ENCODE peak calls at places on chromosomes 7 and 10, in seven cellular contexts. M is brain microvascular endothelial cell; X is hepatocyte; K is CD8-positive, alpha-beta T cell; J is left ventricle myocardium inferior; O is suprapubic skin; Z is cardiac muscle cell. B is an unnamed sample. For H3K36me3 and H3K27me3, the result is how much of the 10 kb centered on the place peaks cover.

GRCh38 chr10:104139221-104139620 is 17.2 kb downstream of the SFR1 start:
- DNase-seq in J (no peak), Z (no peak), M (no peak), K (no peak), X (no peak), O (no peak), B (peak)

GRCh38 chr7:105705427-105705826 is 124.1 kb upstream of the EFCAB10 start:
- DNase-seq in J (no peak), M (no peak), K (no peak), O (no peak), X (no peak), Z (no peak), B (no peak)

GRCh38 chr7:155733582-155734444 is 78.5 kb downstream of the SHH start:
- DNase-seq in J (no peak), X (no peak), M (no peak), O (no peak), K (no peak), Z (no peak), B (no peak)

GRCh38 chr7:22429386-22429785 is 70.6 kb downstream of the STEAP1B start:
- DNase-seq in X (no peak), M (no peak), O (no peak), J (no peak), K (no peak), Z (no peak), B (no peak)

GRCh38 chr10:68561804-68562649 is 1.9 kb downstream of the TET1 start:
- DNase-seq in M (no peak), Z (peak), K (no peak), J (no peak), O (no peak), X (peak), B (peak)

GRCh38 chr7:16982640-16983103 is 100.9 kb upstream of the AGR3 start:
- DNase-seq in Z (peak), J (no peak), K (no peak), O (no peak), M (peak), X (peak), B (peak)

GRCh38 chr7:90877201-90877600 is 281.1 kb downstream of the CDK14 start:
- DNase-seq in X (no peak), M (no peak), O (no peak), J (no peak), Z (no peak), K (no peak), B (no peak)

GRCh38 chr7:53350241-53350640 is 314.8 kb downstream of the POM121L12 start:
- DNase-seq in M (no peak), K (no peak), X (peak), J (no peak), Z (peak), O (no peak), B (peak)

GRCh38 chr10:35940067-35940989 is 298.2 kb upstream of the FZD8 start:
- DNase-seq in X (peak), K (no peak), M (no peak), J (no peak), Z (no peak), O (no peak), B (no peak)

GRCh38 chr7:74655324-74655723 is 2.2 kb upstream of the GTF2I start:
- DNase-seq in O (no peak), J (no peak), M (no peak), Z (no peak), K (no peak), X (no peak), B (no peak)

GRCh38 chr10:74799840-74800239 is 26.6 kb upstream of the KAT6B start:
- DNase-seq in O (no peak), M (peak), J (no peak), X (no peak), K (no peak), Z (no peak), B (no peak)

GRCh38 chr7:120308171-120308570 is 35.2 kb downstream of the KCND2 start:
- DNase-seq in Z (no peak), J (no peak), M (no peak), O (no peak), X (peak), K (no peak), B (no peak)

GRCh38 chr7:84216477-84216876 is 21.9 kb upstream of the SEMA3A start:
- DNase-seq in Z (peak), M (no peak), K (no peak), X (no peak), O (no peak), J (no peak), B (no peak)

GRCh38 chr10:28997736-28998135 is 291.1 kb upstream of the LYZL1 start:
- DNase-seq in M (no peak), O (no peak), K (no peak), J (no peak), Z (no peak), X (peak), B (no peak)

GRCh38 chr10:89476676-89477075 is 58.7 kb downstream of the SLC16A12 start:
- DNase-seq in X (no peak), O (no peak), M (peak), Z (peak), K (no peak), J (no peak), B (no peak)

GRCh38 chr7:18175801-18176450 is 148.3 kb upstream of the PRPS1L1 start:
- DNase-seq in X (no peak), J (no peak), K (no peak), Z (no peak), M (no peak), O (no peak), B (no peak)

GRCh38 chr10:69492746-69493462 is 41.6 kb downstream of the TSPAN15 start:
- DNase-seq in X (no peak), Z (no peak), J (no peak), M (no peak), O (no peak), K (no peak), B (no peak)

GRCh38 chr10:108358912-108359311 is 1194.4 kb upstream of the SORCS1 start:
- DNase-seq in Z (no peak), M (peak), X (peak), O (no peak), J (no peak), K (no peak), B (no peak)

DNA sequence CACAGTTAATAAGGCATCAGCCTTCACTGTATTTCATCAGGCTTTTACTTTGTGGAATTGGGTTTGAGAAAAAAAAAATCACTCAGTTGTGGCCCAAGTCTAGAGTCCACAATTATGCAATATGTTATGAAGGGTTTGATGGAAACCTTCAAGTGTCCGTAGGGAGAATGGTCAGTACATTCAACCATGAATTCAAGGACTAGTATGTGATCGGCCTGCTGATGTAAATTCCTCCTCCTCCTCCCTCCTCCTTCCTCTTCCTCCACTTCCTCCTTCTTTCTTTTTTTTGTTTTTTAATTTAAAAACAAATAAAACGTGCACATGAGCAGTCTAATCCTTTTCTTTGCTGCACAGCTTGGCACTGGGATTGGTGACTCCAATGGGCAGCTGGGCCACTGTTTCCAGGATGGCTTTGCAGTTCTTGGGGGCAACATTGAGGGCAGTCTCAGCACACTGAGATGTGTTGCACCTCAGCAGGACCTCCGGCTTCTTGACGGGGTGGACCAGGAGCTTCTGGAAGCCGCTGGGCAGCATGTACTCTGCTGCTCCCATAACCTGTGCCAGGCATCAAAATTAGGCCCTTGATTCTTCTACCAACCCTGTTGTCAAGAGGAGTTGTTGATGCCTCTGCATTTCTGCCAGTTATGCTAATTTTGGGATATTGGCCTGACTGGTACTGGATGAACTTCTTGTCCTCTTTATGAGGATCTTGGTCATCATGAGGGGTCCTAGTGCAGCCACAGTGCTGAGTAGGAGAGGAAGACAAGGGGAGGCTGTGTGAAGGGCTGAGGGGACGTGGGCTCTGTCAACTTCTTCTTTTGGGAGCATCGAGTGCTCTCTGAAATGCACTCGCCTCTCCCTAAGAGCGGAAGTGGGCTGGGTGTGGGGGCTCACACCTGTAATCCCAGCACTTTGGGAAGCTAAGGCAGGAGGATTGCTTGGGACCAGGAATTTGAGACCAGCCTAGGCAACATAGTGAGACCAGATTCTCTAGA is 9.3 kb upstream of the IL2RA start:
- DNase-seq in O (no peak), X (no peak), K (no peak), J (no peak), Z (no peak), M (no peak), B (no peak)
- H3K4me3 ChIP-seq in O (no peak), X (no peak), K (no peak), J (no peak), Z (no peak), M (no peak), B (no peak)

GRCh38 chr7:3367271-3367670 is 66.2 kb downstream of the SDK1 start:
- DNase-seq in M (no peak), J (no peak), O (no peak), K (no peak), X (no peak), Z (no peak), B (no peak)
- H3K36me3 ChIP-seq in M (under half), J (under half), O (under half), K (under half), X (under half), Z (under half), B (under half)

DNA sequence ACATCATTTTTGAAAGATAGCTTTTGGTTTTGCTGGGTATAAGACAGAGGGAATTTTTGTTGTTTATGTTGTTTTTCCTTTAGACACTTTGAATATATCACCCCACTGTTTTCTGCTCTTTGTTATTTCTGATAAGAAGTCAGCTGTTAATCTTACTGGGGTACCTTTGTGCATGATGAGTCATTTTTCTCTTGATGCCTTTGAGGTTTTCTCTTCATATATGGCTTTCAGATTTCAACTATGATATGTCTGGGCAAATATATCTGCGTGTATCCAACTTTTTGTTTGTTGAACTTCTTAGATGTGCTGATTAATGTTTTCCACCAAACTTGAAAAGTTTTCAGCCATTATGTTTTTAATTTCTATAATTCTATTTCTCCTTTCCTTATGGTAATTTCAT is 208.6 kb upstream of the TMEM72 start:
- DNase-seq in O (no peak), K (no peak), M (no peak), X (no peak), J (no peak), Z (no peak), B (no peak)
- H3K27me3 ChIP-seq in O (under half), K (under half), M (under half), X (under half), J (under half), Z (under half), B (under half)

GRCh38 chr7:93535616-93536015 is 38.9 kb downstream of the CALCR start:
- DNase-seq in M (no peak), O (no peak), J (no peak), X (no peak), K (no peak), Z (no peak), B (no peak)

GRCh38 chr7:93538061-93538460 is 36.5 kb downstream of the CALCR start:
- DNase-seq in J (no peak), X (no peak), K (no peak), O (no peak), M (no peak), Z (no peak), B (no peak)
- H3K4me3 ChIP-seq in J (no peak), X (no peak), K (no peak), O (no peak), M (no peak), Z (no peak), B (no peak)

DNA sequence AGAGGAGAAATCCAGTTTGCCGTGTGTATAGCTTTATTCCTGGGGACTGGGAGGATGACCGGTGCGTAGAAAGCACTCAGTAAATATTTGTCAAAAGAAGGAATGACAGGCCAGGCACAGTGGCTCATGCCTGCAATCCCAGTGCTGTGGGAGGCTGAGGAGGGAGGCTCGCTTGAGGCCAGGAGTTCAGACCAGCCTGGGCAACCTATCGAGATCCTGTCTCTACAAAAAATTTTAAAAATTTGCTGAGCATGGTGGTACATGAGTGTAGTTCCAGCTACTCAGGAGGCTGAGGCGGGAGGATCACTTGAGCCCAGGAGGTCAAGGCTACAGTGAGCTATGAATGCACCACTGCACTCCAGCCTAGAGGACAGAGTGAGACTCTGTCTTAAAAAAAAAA is 15.8 kb downstream of the EPHB4 start:
- DNase-seq in X (no peak), Z (no peak), O (no peak), K (no peak), J (no peak), M (no peak), B (no peak)
- H3K36me3 ChIP-seq in X (under half), Z (half or more), O (half or more), K (under half), J (half or more), M (half or more), B (half or more)

GRCh38 chr10:133249094-133249780 is 11.6 kb downstream of the VENTX start:
- DNase-seq in O (no peak), M (no peak), J (no peak), K (no peak), Z (no peak), X (no peak), B (no peak)
- H3K27me3 ChIP-seq in O (half or more), M (under half), J (half or more), K (under half), Z (under half), X (under half), B (under half)

GRCh38 chr7:150715293-150715692 is 1.1 kb upstream of the GIMAP1 start:
- DNase-seq in Z (no peak), K (no peak), M (no peak), J (no peak), O (no peak), X (no peak), B (no peak)
- H3K4me3 ChIP-seq in Z (no peak), K (peak), M (no peak), J (peak), O (no peak), X (no peak), B (no peak)

GRCh38 chr10:91941426-91941825 is 17.9 kb downstream of the BTAF1 start:
- DNase-seq in X (no peak), M (no peak), O (no peak), J (no peak), Z (no peak), K (no peak), B (no peak)

GRCh38 chr10:91939653-91940052 is 16.1 kb downstream of the BTAF1 start:
- DNase-seq in X (no peak), Z (no peak), M (no peak), K (no peak), O (no peak), J (no peak), B (no peak)

DNA sequence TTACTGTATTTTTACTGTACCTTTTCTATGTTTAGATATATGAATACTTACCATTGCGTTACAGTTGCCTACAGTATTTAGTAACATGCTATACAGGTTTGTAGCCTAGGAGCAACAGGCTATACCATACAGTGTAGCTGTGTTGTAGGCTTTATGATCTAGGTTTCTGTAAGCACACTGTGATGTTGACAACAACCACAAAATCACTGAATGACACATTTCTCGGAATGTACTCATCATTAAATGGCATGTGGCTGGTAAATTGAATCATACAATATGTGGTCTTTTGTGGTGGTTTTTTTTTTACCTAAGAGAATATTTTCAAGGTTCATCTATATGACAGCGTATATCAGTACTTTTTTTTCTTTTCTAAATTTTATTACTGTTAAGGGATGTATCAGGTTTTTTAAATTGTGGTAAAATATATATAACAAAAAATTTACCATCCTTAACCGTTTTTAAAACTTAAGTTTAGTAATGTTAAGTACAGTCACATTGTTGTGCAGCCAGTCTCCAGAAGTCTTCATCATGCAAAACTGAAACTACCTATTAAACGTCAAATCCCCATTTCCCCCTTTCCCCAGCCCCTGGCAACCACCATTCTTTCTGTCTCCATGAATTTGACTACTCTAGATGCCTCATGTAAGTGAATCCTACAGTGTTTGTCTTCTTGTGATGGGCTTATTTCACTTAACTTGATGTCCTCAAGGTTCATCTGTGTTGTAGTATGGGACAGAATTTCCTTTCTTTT is 21.5 kb downstream of the BTAF1 start:
- DNase-seq in X (no peak), Z (no peak), M (peak), K (no peak), O (no peak), J (no peak), B (no peak)
- H3K36me3 ChIP-seq in X (under half), Z (under half), M (under half), K (under half), O (under half), J (under half), B (under half)

GRCh38 chr7:37225255-37226012 is 223.2 kb downstream of the ELMO1 start:
- DNase-seq in K (no peak), X (no peak), J (no peak), O (no peak), Z (no peak), M (no peak), B (no peak)
- H3K27me3 ChIP-seq in K (under half), X (under half), J (under half), O (under half), Z (under half), M (under half), B (under half)

DNA sequence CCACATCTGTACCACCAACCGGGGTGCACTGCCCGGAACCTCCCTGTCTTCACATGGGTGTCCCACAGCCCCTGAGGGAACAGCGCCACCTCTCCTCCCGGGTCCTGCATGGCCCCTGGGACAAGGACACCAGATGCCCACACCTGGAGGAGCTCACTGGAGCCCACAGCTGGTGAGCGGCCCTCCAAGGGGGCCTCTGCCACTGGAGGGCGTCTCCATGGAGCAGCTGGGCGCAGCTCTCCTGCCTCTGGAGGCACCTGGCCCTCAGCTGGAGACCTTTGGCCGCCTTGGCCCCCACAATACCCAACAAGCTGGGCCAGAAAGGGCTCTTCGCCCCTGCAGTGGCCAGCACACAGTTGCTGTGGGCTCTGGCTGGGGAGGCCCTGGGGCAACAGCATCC is 7.3 kb upstream of the NKX6-2 start:
- DNase-seq in Z (no peak), K (no peak), O (no peak), J (no peak), X (no peak), M (no peak), B (no peak)
- H3K4me3 ChIP-seq in Z (no peak), K (no peak), O (no peak), J (no peak), X (no peak), M (no peak), B (no peak)

B was measured in H7.